ENCODE peak calls at places on chromosomes 16 and 17, in five cellular contexts. One of them, this sample, is unnamed.

GRCh38 chr17:81331527-81332043 is 36.5 kb upstream of the SLC38A10 start:
- DNase-seq in H1: no peak
- DNase-seq in NT2/D1: no peak
- DNase-seq in GM12878: no peak
- DNase-seq in HepG2: no peak
- DNase-seq in this sample: no peak

GRCh38 chr17:61469949-61470348 is 17.7 kb downstream of the TBX4 start:
- DNase-seq in H1: no peak
- DNase-seq in NT2/D1: no peak
- DNase-seq in GM12878: no peak
- DNase-seq in HepG2: no peak
- DNase-seq in this sample: no peak

GRCh38 chr16:68510775-68511174 is 28.3 kb upstream of the ZFP90 start:
- DNase-seq in H1: no peak
- DNase-seq in NT2/D1: no peak
- DNase-seq in GM12878: no peak
- DNase-seq in HepG2: no peak
- DNase-seq in this sample: no peak

GRCh38 chr17:67390646-67391480 is 13.8 kb downstream of the PITPNC1 start:
- DNase-seq in H1: no peak
- DNase-seq in NT2/D1: no peak
- DNase-seq in GM12878: peak
- DNase-seq in HepG2: peak
- DNase-seq in this sample: no peak

GRCh38 chr16:56193951-56194726 is 2.9 kb downstream of the GNAO1 start:
- DNase-seq in H1: peak
- DNase-seq in NT2/D1: peak
- DNase-seq in GM12878: no peak
- DNase-seq in HepG2: peak
- DNase-seq in this sample: peak

GRCh38 chr16:2902337-2903130 is 9.2 kb upstream of the FLYWCH1 start:
- DNase-seq in H1: no peak
- DNase-seq in NT2/D1: no peak
- DNase-seq in GM12878: no peak
- DNase-seq in HepG2: no peak
- DNase-seq in this sample: no peak

GRCh38 chr17:66629762-66630161 is 205.2 kb upstream of the CACNG5 start:
- DNase-seq in H1: no peak
- DNase-seq in NT2/D1: no peak
- DNase-seq in GM12878: no peak
- DNase-seq in HepG2: no peak
- DNase-seq in this sample: no peak

GRCh38 chr16:88686062-88686438 is 257 bp downstream of the SNAI3 start:
- DNase-seq in H1: no peak
- DNase-seq in NT2/D1: no peak
- DNase-seq in GM12878: no peak
- DNase-seq in HepG2: no peak
- DNase-seq in this sample: peak

GRCh38 chr17:57549996-57550395 is 195.1 kb downstream of the CCDC182 start:
- DNase-seq in H1: no peak
- DNase-seq in NT2/D1: no peak
- DNase-seq in GM12878: no peak
- DNase-seq in HepG2: no peak
- DNase-seq in this sample: no peak

GRCh38 chr16:83356266-83356665 is 451.5 kb upstream of the HSBP1 start:
- DNase-seq in H1: no peak
- DNase-seq in NT2/D1: peak
- DNase-seq in GM12878: no peak
- DNase-seq in HepG2: peak
- DNase-seq in this sample: peak

GRCh38 chr16:61929801-61930200 is 106.4 kb downstream of the CDH8 start:
- DNase-seq in H1: no peak
- DNase-seq in NT2/D1: no peak
- DNase-seq in GM12878: no peak
- DNase-seq in HepG2: no peak
- DNase-seq in this sample: no peak

GRCh38 chr16:19524356-19524865 is 669 bp downstream of the CCP110 start:
- DNase-seq in H1: no peak
- DNase-seq in NT2/D1: no peak
- DNase-seq in GM12878: no peak
- DNase-seq in HepG2: no peak
- DNase-seq in this sample: no peak

GRCh38 chr17:75065562-75066151 is 18.6 kb downstream of the KCTD2 start:
- DNase-seq in H1: no peak
- DNase-seq in NT2/D1: no peak
- DNase-seq in GM12878: no peak
- DNase-seq in HepG2: no peak
- DNase-seq in this sample: no peak

GRCh38 chr16:2483939-2484897 is 9.3 kb downstream of the TBC1D24 start:
- DNase-seq in H1: no peak
- DNase-seq in NT2/D1: no peak
- DNase-seq in GM12878: no peak
- DNase-seq in HepG2: no peak
- DNase-seq in this sample: no peak

GRCh38 chr17:60386475-60387058 is 5.4 kb downstream of the USP32 start:
- DNase-seq in H1: no peak
- DNase-seq in NT2/D1: no peak
- DNase-seq in GM12878: no peak
- DNase-seq in HepG2: no peak
- DNase-seq in this sample: no peak

GRCh38 chr16:89257281-89257731 is 39.8 kb downstream of the ZNF778 start:
- DNase-seq in H1: no peak
- DNase-seq in NT2/D1: no peak
- DNase-seq in GM12878: no peak
- DNase-seq in HepG2: no peak
- DNase-seq in this sample: no peak

GRCh38 chr16:84091460-84091859 is 25.3 kb downstream of the MBTPS1 start:
- DNase-seq in H1: no peak
- DNase-seq in NT2/D1: no peak
- DNase-seq in GM12878: no peak
- DNase-seq in HepG2: no peak
- DNase-seq in this sample: no peak

GRCh38 chr17:17702821-17703607 is 21.8 kb downstream of the RAI1 start:
- DNase-seq in H1: no peak
- DNase-seq in NT2/D1: no peak
- DNase-seq in GM12878: no peak
- DNase-seq in HepG2: peak
- DNase-seq in this sample: no peak

GRCh38 chr16:3444032-3444388 is 530 bp downstream of the NAA60 start:
- DNase-seq in H1: no peak
- DNase-seq in NT2/D1: peak
- DNase-seq in GM12878: no peak
- DNase-seq in HepG2: peak
- DNase-seq in this sample: no peak

GRCh38 chr16:6524501-6524900 is 808.1 kb upstream of the RBFOX1 start:
- DNase-seq in H1: no peak
- DNase-seq in NT2/D1: no peak
- DNase-seq in GM12878: no peak
- DNase-seq in HepG2: no peak
- DNase-seq in this sample: no peak

GRCh38 chr17:7841622-7842379 is 7.8 kb downstream of the KDM6B start:
- DNase-seq in H1: no peak
- DNase-seq in NT2/D1: peak
- DNase-seq in GM12878: no peak
- DNase-seq in HepG2: peak
- DNase-seq in this sample: peak

GRCh38 chr17:36657390-36657762 is 56.0 kb downstream of the MRM1 start:
- DNase-seq in H1: no peak
- DNase-seq in NT2/D1: no peak
- DNase-seq in GM12878: no peak
- DNase-seq in HepG2: no peak
- DNase-seq in this sample: peak

GRCh38 chr17:68455756-68456528 is 1.4 kb downstream of the WIPI1 start:
- DNase-seq in H1: no peak
- DNase-seq in NT2/D1: no peak
- DNase-seq in GM12878: no peak
- DNase-seq in HepG2: peak
- DNase-seq in this sample: no peak

GRCh38 chr17:27631897-27632725 is 1.1 kb downstream of the LGALS9 start:
- DNase-seq in H1: no peak
- DNase-seq in NT2/D1: no peak
- DNase-seq in GM12878: no peak
- DNase-seq in HepG2: no peak
- DNase-seq in this sample: no peak

GRCh38 chr17:47733047-47733413 is at the start of gene TBX21:
- DNase-seq in H1: no peak
- DNase-seq in NT2/D1: no peak
- DNase-seq in GM12878: no peak
- DNase-seq in HepG2: peak
- DNase-seq in this sample: peak

GRCh38 chr17:57890857-57891232 is 41.0 kb upstream of the MRPS23 start:
- DNase-seq in H1: no peak
- DNase-seq in NT2/D1: no peak
- DNase-seq in GM12878: no peak
- DNase-seq in HepG2: no peak
- DNase-seq in this sample: no peak

GRCh38 chr16:84032458-84033178 is 10.0 kb downstream of the SLC38A8 start:
- DNase-seq in H1: no peak
- DNase-seq in NT2/D1: no peak
- DNase-seq in GM12878: no peak
- DNase-seq in HepG2: no peak
- DNase-seq in this sample: no peak

GRCh38 chr17:40323731-40324650 is 15.0 kb downstream of the RARA start:
- DNase-seq in H1: no peak
- DNase-seq in NT2/D1: no peak
- DNase-seq in GM12878: no peak
- DNase-seq in HepG2: no peak
- DNase-seq in this sample: no peak
- TF ChIP-seq SUZ12 in H1: no peak
- TF ChIP-seq SUZ12 in NT2/D1: no peak
- TF ChIP-seq SUZ12 in GM12878: no peak
- TF ChIP-seq SUZ12 in HepG2: no peak
- TF ChIP-seq SUZ12 in this sample: no peak

DNA sequence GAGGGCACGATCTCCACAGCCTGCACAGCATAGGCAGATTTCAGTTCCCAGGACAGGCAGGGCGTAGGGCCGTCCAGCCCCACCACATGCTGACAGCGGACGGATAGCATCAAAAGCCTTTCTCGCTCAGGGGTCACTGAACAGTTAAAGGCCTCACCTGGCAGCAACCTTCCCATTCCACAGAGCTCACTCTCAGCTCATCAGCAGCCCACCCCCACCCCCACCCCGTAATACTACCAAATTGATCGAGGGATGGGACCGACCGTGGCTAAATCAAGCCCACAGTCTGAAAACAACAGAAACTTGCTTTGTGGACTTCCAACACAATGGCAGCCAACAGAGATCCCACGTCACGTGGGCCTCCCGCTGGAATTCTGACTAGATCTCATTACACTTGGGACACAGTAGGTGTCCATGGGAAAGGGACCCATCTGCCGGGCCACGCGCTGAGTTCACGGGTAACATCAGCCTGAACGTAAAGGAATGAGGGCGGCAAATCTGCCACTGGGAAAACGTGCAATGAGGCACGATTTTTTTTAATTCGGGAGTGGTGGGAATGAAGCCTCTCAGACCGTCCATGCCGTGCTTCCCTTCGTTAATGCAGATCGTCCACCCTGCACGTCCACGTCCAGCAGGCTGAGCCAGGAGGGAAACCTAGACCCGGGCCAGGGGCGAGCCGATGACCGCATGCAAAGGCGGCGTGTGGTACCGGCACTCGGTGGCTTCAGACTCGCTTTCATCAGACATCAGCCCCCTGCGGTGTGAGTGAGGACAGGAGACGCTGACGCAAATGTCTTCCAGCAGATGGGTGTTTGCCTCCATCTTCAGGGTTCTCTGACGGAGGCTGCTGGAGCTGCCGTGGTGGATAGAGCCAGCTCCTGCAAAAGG is 92.1 kb downstream of the TBC1D16 start:
- DNase-seq in H1: no peak
- DNase-seq in NT2/D1: no peak
- DNase-seq in GM12878: no peak
- DNase-seq in HepG2: no peak
- DNase-seq in this sample: no peak
- TF ChIP-seq SUZ12 in H1: no peak
- TF ChIP-seq SUZ12 in NT2/D1: no peak
- TF ChIP-seq SUZ12 in GM12878: no peak
- TF ChIP-seq SUZ12 in HepG2: no peak
- TF ChIP-seq SUZ12 in this sample: no peak

GRCh38 chr16:11621920-11622651 is 35.4 kb upstream of the LITAF start:
- DNase-seq in H1: no peak
- DNase-seq in NT2/D1: no peak
- DNase-seq in GM12878: no peak
- DNase-seq in HepG2: no peak
- DNase-seq in this sample: no peak
- TF ChIP-seq SUZ12 in H1: no peak
- TF ChIP-seq SUZ12 in NT2/D1: no peak
- TF ChIP-seq SUZ12 in GM12878: no peak
- TF ChIP-seq SUZ12 in HepG2: no peak
- TF ChIP-seq SUZ12 in this sample: no peak

GRCh38 chr17:78530675-78531074 is 46.5 kb downstream of the DNAH17 start:
- DNase-seq in H1: no peak
- DNase-seq in NT2/D1: no peak
- DNase-seq in GM12878: no peak
- DNase-seq in HepG2: no peak
- DNase-seq in this sample: no peak

GRCh38 chr17:78534492-78535284 is 42.5 kb downstream of the DNAH17 start:
- DNase-seq in H1: no peak
- DNase-seq in NT2/D1: no peak
- DNase-seq in GM12878: no peak
- DNase-seq in HepG2: no peak
- DNase-seq in this sample: no peak

GRCh38 chr17:78529871-78530670 is 47.1 kb downstream of the DNAH17 start:
- DNase-seq in H1: no peak
- DNase-seq in NT2/D1: no peak
- DNase-seq in GM12878: no peak
- DNase-seq in HepG2: no peak
- DNase-seq in this sample: no peak

GRCh38 chr17:78532922-78533640 is 44.1 kb downstream of the DNAH17 start:
- DNase-seq in H1: no peak
- DNase-seq in NT2/D1: no peak
- DNase-seq in GM12878: no peak
- DNase-seq in HepG2: no peak
- DNase-seq in this sample: no peak

DNA sequence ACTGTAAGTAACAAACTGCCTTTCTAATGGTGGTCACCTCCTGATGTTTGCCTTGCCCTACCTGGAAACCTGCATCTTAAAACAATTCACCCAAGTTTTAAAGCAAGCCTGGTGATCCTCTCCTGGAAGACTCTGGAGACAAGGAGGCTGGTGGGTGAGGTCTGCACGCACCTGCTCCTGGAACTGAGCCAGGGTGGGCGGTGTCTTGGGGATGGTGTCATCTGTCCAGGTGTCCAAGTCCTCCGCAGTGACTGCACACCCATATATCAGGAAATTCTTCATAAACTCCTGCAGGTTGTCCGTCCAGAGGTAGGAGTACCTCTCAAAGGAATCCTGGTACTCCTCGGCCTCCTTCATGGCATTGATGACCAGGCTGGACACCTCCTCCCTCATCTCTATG is 44.9 kb downstream of the DNAH17 start:
- DNase-seq in H1: no peak
- DNase-seq in NT2/D1: no peak
- DNase-seq in GM12878: no peak
- DNase-seq in HepG2: no peak
- DNase-seq in this sample: no peak
- TF ChIP-seq SUZ12 in H1: no peak
- TF ChIP-seq SUZ12 in NT2/D1: no peak
- TF ChIP-seq SUZ12 in GM12878: no peak
- TF ChIP-seq SUZ12 in HepG2: no peak
- TF ChIP-seq SUZ12 in this sample: no peak

GRCh38 chr16:77971306-77972131 is 50.8 kb upstream of the CLEC3A start:
- DNase-seq in H1: peak
- DNase-seq in NT2/D1: peak
- DNase-seq in GM12878: no peak
- DNase-seq in HepG2: peak
- DNase-seq in this sample: peak
- TF ChIP-seq SUZ12 in H1: no peak
- TF ChIP-seq SUZ12 in NT2/D1: no peak
- TF ChIP-seq SUZ12 in GM12878: no peak
- TF ChIP-seq SUZ12 in HepG2: no peak
- TF ChIP-seq SUZ12 in this sample: no peak

This sample was measured in HEK293T.